ENCODE peak calls at places on chromosomes 5 and 9, in five cellular contexts. Z, T, S, A and U are unnamed samples.
A peak's percentile ranks its signal among the peaks of the same experiment; 100 is the strongest.

GRCh38 chr5:138469540-138470321 is 4.5 kb downstream of the EGR1 start:
- DNase-seq in T (peak; percentile 90), S (no peak), A (peak; percentile 31), Z (peak; percentile 89), U (peak; percentile 38)

GRCh38 chr9:101140728-101141127 is 112.2 kb downstream of the PLPPR1 start:
- DNase-seq in S (no peak), Z (no peak), A (no peak), T (no peak), U (no peak)

GRCh38 chr5:6784481-6784880 is 71.2 kb downstream of the TENT4A start:
- DNase-seq in T (no peak), Z (no peak), A (no peak), S (no peak), U (no peak)

GRCh38 chr9:111008148-111009075 is 29.9 kb downstream of the LPAR1 start:
- DNase-seq in A (no peak), Z (no peak), S (no peak), T (no peak), U (no peak)

GRCh38 chr5:23675456-23675855 is 168.0 kb downstream of the PRDM9 start:
- DNase-seq in A (no peak), Z (no peak), T (no peak), S (no peak), U (no peak)

GRCh38 chr5:135448796-135449507 is 1.8 kb upstream of the DCANP1 start:
- DNase-seq in S (no peak), Z (no peak), A (no peak), T (no peak), U (no peak)

GRCh38 chr5:43121565-43122484 is 1.1 kb downstream of the ZNF131 start:
- DNase-seq in A (no peak), Z (no peak), T (peak; percentile 62), S (peak; percentile 35), U (peak; percentile 76)

GRCh38 chr9:118595719-118596305 is 773.4 kb downstream of the BRINP1 start:
- DNase-seq in S (peak; percentile 5), A (peak; percentile 25), T (peak; percentile 78), Z (peak; percentile 43), U (peak; percentile 59)

GRCh38 chr5:178067705-178068104 is 45.6 kb upstream of the N4BP3 start:
- DNase-seq in S (no peak), T (no peak), Z (no peak), A (no peak), U (no peak)

GRCh38 chr5:100723229-100723628 is 179.9 kb downstream of the ST8SIA4 start:
- DNase-seq in A (no peak), S (no peak), Z (no peak), T (no peak), U (no peak)

GRCh38 chr5:175831507-175831906 is 39.9 kb upstream of the CPLX2 start:
- DNase-seq in T (no peak), A (no peak), S (no peak), Z (no peak), U (no peak)

GRCh38 chr5:132489051-132489770 is 1.4 kb downstream of the IRF1 start:
- DNase-seq in A (no peak), T (no peak), S (peak; percentile 58), Z (no peak), U (no peak)

GRCh38 chr5:40518511-40518917 is 161.2 kb upstream of the PTGER4 start:
- DNase-seq in A (no peak), S (no peak), Z (no peak), T (peak; percentile 50), U (peak; percentile 71)

GRCh38 chr5:2761921-2762488 is 10.5 kb upstream of the IRX2 start:
- DNase-seq in A (no peak), T (peak; percentile 9), Z (no peak), S (no peak), U (no peak)

GRCh38 chr5:140220698-140221064 is 45.7 kb downstream of the CYSTM1 start:
- DNase-seq in Z (no peak), T (peak; percentile 34), A (no peak), S (no peak), U (no peak)

GRCh38 chr5:133155326-133155969 is 103.6 kb downstream of the HSPA4 start:
- DNase-seq in S (no peak), T (no peak), A (no peak), Z (no peak), U (no peak)

GRCh38 chr5:37836173-37837100 is 3.4 kb downstream of the GDNF start:
- DNase-seq in T (peak; percentile 55), Z (no peak), A (no peak), S (no peak), U (peak; percentile 42)

GRCh38 chr5:93569295-93570164 is 11.5 kb downstream of the NR2F1-AS1 start:
- DNase-seq in S (no peak), T (no peak), A (no peak), Z (no peak), U (no peak)

GRCh38 chr5:150647275-150648251 is 7.1 kb downstream of the SYNPO start:
- DNase-seq in Z (no peak), T (no peak), S (no peak), A (no peak), U (no peak)

GRCh38 chr5:115377468-115378217 is 81.2 kb upstream of the CCDC112 start:
- DNase-seq in Z (peak; percentile 55), T (peak; percentile 90), A (no peak), S (no peak), U (peak; percentile 95)

GRCh38 chr5:20340123-20340522 is 352.1 kb upstream of the CDH18 start:
- DNase-seq in A (no peak), Z (no peak), S (no peak), T (no peak), U (no peak)

GRCh38 chr9:61667559-61668121 is 477.8 kb downstream of the SPATA31A7 start:
- DNase-seq in S (no peak), Z (no peak), A (no peak), T (no peak), U (no peak)

GRCh38 chr9:99352786-99353185 is 130.7 kb downstream of the SEC61B start:
- DNase-seq in A (no peak), S (no peak), T (no peak), Z (no peak), U (peak; percentile 91)

GRCh38 chr5:59791602-59792001 is 101.9 kb downstream of the PDE4D start:
- DNase-seq in S (no peak), Z (no peak), T (no peak), A (no peak), U (no peak)

GRCh38 chr5:125786021-125786420 is 637.2 kb upstream of the GRAMD2B start:
- DNase-seq in T (no peak), A (no peak), S (no peak), Z (no peak), U (no peak)

GRCh38 chr5:40191041-40191550 is 488.6 kb upstream of the PTGER4 start:
- DNase-seq in S (no peak), A (no peak), T (no peak), Z (no peak), U (peak; percentile 24)

GRCh38 chr5:119257613-119258012 is 98.2 kb upstream of the TNFAIP8 start:
- DNase-seq in A (no peak), T (no peak), S (no peak), Z (no peak), U (no peak)

GRCh38 chr5:94153736-94154450 is 412.5 kb upstream of the POU5F2 start:
- DNase-seq in Z (peak; percentile 11), S (no peak), A (no peak), T (peak; percentile 19), U (peak; percentile 60)

GRCh38 chr5:149500922-149501582 is 50.2 kb downstream of the CSNK1A1 start:
- DNase-seq in S (no peak), T (peak; percentile 80), Z (peak; percentile 83), A (no peak), U (peak; percentile 73)

GRCh38 chr9:92342825-92343488 is 17.2 kb downstream of the CENPP start:
- DNase-seq in Z (no peak), A (no peak), S (no peak), T (peak; percentile 76), U (peak; percentile 58)

GRCh38 chr5:166117744-166118072 is 2173.7 kb upstream of the WWC1 start:
- DNase-seq in Z (no peak), A (no peak), S (no peak), T (no peak), U (no peak)

GRCh38 chr9:133510926-133511505 is 13.7 kb downstream of the MYMK start:
- DNase-seq in S (no peak), T (no peak), A (no peak), Z (no peak), U (no peak)

GRCh38 chr9:136220017-136220729 is 15.2 kb upstream of the LHX3 start:
- DNase-seq in T (peak; percentile 54), S (peak; percentile 45), Z (no peak), A (no peak), U (peak; percentile 15)

GRCh38 chr5:30469691-30470090 is 723.8 kb upstream of the CDH6 start:
- DNase-seq in T (no peak), S (no peak), Z (no peak), A (no peak), U (no peak)

GRCh38 chr5:765948-766631 is 18.4 kb downstream of the ZDHHC11B start:
- DNase-seq in Z (no peak), S (no peak), T (no peak), A (no peak), U (no peak)

GRCh38 chr9:117234178-117234577 is 180.7 kb downstream of the ASTN2 start:
- DNase-seq in T (no peak), Z (no peak), A (no peak), S (no peak), U (no peak)

GRCh38 chr9:19371942-19372341 is 8.1 kb downstream of the RPS6 start:
- DNase-seq in A (no peak), T (peak; percentile 16), S (peak; percentile 39), Z (no peak), U (no peak)
- TF ChIP-seq CTCF in A (no peak), T (no peak), S (peak; percentile 59), Z (no peak), U (no peak)

DNA sequence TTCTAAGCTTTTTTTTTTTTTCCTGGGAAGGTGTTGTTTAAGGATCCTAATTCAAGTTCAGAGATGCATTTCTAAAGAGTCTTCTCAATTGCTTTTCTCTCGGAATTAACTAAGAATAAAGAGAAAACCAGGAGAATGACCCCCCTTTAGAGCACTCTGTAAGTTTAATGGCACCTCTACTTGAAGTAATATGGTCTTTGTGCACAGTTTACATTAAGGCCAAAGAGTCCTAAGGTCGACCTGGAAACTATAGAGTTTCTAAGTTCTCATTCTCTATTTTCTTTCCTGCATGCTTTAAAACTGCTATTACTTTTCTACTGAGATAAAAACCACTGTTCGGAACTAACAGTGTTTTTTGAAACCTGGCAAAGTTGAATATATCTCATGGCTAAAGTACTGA is 923.1 kb upstream of the CDH10 start:
- DNase-seq in A (no peak), S (no peak), T (no peak), Z (no peak), U (no peak)
- H3K4me3 ChIP-seq in A (no peak overlapping the region), S (no peak overlapping the region), T (no peak overlapping the region), Z (no peak overlapping the region), U (no peak overlapping the region)

DNA sequence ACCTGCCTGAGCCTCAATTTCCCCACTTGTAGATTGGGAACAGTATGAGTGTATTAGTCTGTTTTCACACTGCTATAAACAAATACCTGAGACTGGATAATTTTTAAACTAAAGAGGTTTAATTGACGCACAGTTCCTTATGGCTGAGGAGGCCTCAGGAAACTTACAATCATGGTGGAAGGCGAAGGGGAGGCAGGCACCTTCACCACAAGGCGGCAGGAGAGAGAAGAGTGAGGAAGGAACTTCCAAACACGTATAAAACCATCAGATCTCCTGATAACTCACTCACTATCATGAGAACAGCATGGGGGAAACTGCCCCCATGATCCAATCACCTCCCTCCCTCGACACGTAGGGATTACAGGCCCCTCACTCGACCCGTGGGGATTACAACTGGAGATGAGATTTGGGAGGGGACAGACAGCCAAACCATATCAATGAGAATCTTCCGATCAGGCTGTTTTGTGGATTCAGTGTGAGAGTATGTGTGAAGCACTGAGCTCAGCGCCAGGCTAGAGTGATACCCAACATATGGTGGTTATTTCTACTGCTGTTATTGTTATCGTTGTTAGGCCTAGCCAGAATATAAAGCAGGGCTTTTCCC is 14.6 kb upstream of the LMX1B start:
- DNase-seq in Z (no peak), S (no peak), T (no peak), A (no peak), U (no peak)
- TF ChIP-seq CTCF in Z (no peak), S (no peak), T (peak; percentile 22), A (peak; percentile 50), U (no peak)

GRCh38 chr9:124343533-124344290 is 71.5 kb downstream of the PSMB7 start:
- DNase-seq in T (no peak), A (no peak), S (no peak), Z (no peak), U (no peak)
- H3K4me3 ChIP-seq in T (no peak overlapping the region), A (no peak overlapping the region), S (no peak overlapping the region), Z (no peak overlapping the region), U (no peak overlapping the region)